ENCODE peak calls at places on chromosomes 4 and X, in four cellular contexts. P, K, X and V are unnamed samples.

GRCh38 chr4:112714922-112715901 is 78.3 kb downstream of the LARP7 start:
- DNase-seq in X (no peak), K (no peak), P (no peak), V (no peak)

GRCh38 chr4:17785858-17786257 is 4.4 kb upstream of the FAM184B start:
- DNase-seq in X (no peak), P (no peak), K (no peak), V (no peak)

GRCh38 chrX:56564182-56564885 is 907 bp downstream of the UBQLN2 start:
- DNase-seq in P (peak; percentile 58), X (peak; percentile 10), K (peak; percentile 7), V (peak; percentile 24)

GRCh38 chr4:168955674-168956073 is 54.4 kb downstream of the CBR4 start:
- DNase-seq in X (no peak), P (no peak), K (no peak), V (peak; percentile 1)

GRCh38 chr4:2142630-2143427 is 83.7 kb downstream of the NAT8L start:
- DNase-seq in X (no peak), K (no peak), P (peak; percentile 24), V (no peak)

GRCh38 chr4:109044446-109044845 is 258.0 kb downstream of the COL25A1 start:
- DNase-seq in X (no peak), P (no peak), K (no peak), V (no peak)

GRCh38 chr4:175215208-175215607 is 297.1 kb downstream of the ADAM29 start:
- DNase-seq in P (no peak), X (no peak), K (no peak), V (no peak)

GRCh38 chr4:106796866-106797265 is 239.2 kb downstream of the DKK2 start:
- DNase-seq in K (no peak), P (no peak), X (no peak), V (no peak)

GRCh38 chrX:151015684-151016083 is 32.5 kb downstream of the HMGB3 start:
- DNase-seq in X (no peak), P (no peak), K (no peak), V (no peak)

GRCh38 chr4:143202824-143203223 is 18.1 kb downstream of the USP38 start:
- DNase-seq in X (no peak), K (no peak), P (peak; percentile 22), V (no peak)

GRCh38 chr4:86481429-86481828 is 112.7 kb upstream of the PTPN13 start:
- DNase-seq in X (no peak), P (no peak), K (no peak), V (no peak)

GRCh38 chr4:161061046-161061445 is 1102.8 kb downstream of the FSTL5 start:
- DNase-seq in K (no peak), X (no peak), P (no peak), V (no peak)

GRCh38 chrX:134998246-134998645 is 7.5 kb downstream of the SMIM10 start:
- DNase-seq in K (no peak), X (no peak), P (no peak), V (no peak)

GRCh38 chr4:150746156-150746555 is 164.2 kb downstream of the MAB21L2 start:
- DNase-seq in X (peak; percentile 60), P (peak; percentile 42), K (no peak), V (peak; percentile 57)

GRCh38 chr4:151117371-151117962 is 18.0 kb downstream of the RPS3A start:
- DNase-seq in P (peak; percentile 68), K (peak; percentile 66), X (peak; percentile 65), V (no peak)

GRCh38 chr4:148780426-148781005 is 338.3 kb upstream of the NR3C2 start:
- DNase-seq in P (no peak), X (peak; percentile 78), K (no peak), V (peak; percentile 56)

GRCh38 chr4:141702472-141703182 is 66.2 kb downstream of the IL15 start:
- DNase-seq in X (no peak), K (peak; percentile 8), P (peak; percentile 22), V (no peak)

GRCh38 chrX:13099121-13099520 is 54.7 kb upstream of the FAM9C start:
- DNase-seq in K (no peak), X (no peak), P (no peak), V (no peak)

GRCh38 chrX:30220646-30221045 is 5.3 kb downstream of the MAGEB2 start:
- DNase-seq in K (no peak), P (no peak), X (no peak), V (no peak)